ENCODE peak calls at places on chromosomes 2 and 18, in six cellular contexts. A is nephron progenitor cell, T is brain microvascular endothelial cell, H is vagina, B is neural progenitor cell, L is progenitor cell of endocrine pancreas. S is an unnamed sample.

GRCh38 chr2:3127279-3127690 is 250.3 kb downstream of the EIPR1 start:
- DNase-seq in L (no peak), T (no peak), B (no peak), H (no peak), A (no peak), S (no peak)

GRCh38 chr2:176390276-176390675 is 121.0 kb downstream of the MTX2 start:
- DNase-seq in T (no peak), B (no peak), L (no peak), A (no peak), H (no peak), S (peak; percentile 22)

GRCh38 chr2:221555511-221555845 is 16.6 kb downstream of the EPHA4 start:
- DNase-seq in T (no peak), L (no peak), H (no peak), A (no peak), B (no peak), S (no peak)

GRCh38 chr2:29532451-29532850 is 388.9 kb downstream of the ALK start:
- DNase-seq in T (no peak), H (no peak), A (no peak), B (no peak), L (no peak), S (peak; percentile 27)

GRCh38 chr2:90069290-90069894 is 1377.9 kb downstream of the RPIA start:
- DNase-seq in B (no peak), H (no peak), L (peak; percentile 44), T (no peak), A (peak; percentile 57), S (no peak)

GRCh38 chr2:84435331-84436081 is 23.6 kb downstream of the SUCLG1 start:
- DNase-seq in L (no peak), A (no peak), B (no peak), T (peak; percentile 82), H (no peak), S (peak; percentile 90)

GRCh38 chr18:32735781-32736180 is 37.0 kb downstream of the KLHL14 start:
- DNase-seq in B (no peak), T (peak; percentile 13), H (no peak), A (no peak), L (no peak), S (peak; percentile 79)

GRCh38 chr2:43098539-43098938 is 127.9 kb downstream of the ZFP36L2 start:
- DNase-seq in A (no peak), L (no peak), B (no peak), H (no peak), T (no peak), S (no peak)

GRCh38 chr2:10080536-10081304 is 509 bp upstream of the CYS1 start:
- DNase-seq in T (no peak), A (peak; percentile 51), B (peak; percentile 62), H (no peak), L (no peak), S (peak; percentile 38)

GRCh38 chr18:63320690-63321265 is 1.2 kb upstream of the BCL2 start:
- DNase-seq in H (no peak), T (no peak), L (peak; percentile 28), B (peak; percentile 42), A (peak; percentile 45), S (peak; percentile 36)

GRCh38 chr2:138503652-138504051 is 2.1 kb downstream of the SPOPL start:
- DNase-seq in T (no peak), L (no peak), H (no peak), A (no peak), B (no peak), S (no peak)

GRCh38 chr2:170248574-170249393 is 70.8 kb downstream of the MYO3B start:
- DNase-seq in A (no peak), T (no peak), H (no peak), B (no peak), L (no peak), S (no peak)

GRCh38 chr2:231714639-231715498 is 6.5 kb downstream of the PTMA start:
- DNase-seq in B (peak; percentile 93), A (peak; percentile 91), H (no peak), T (peak; percentile 47), L (peak; percentile 81), S (peak; percentile 44)

GRCh38 chr2:240622631-240623235 is 2.5 kb upstream of the GPR35 start:
- DNase-seq in B (no peak), A (no peak), H (no peak), L (no peak), T (no peak), S (peak; percentile 22)

GRCh38 chr2:196336715-196337617 is 165.6 kb upstream of the STK17B start:
- DNase-seq in T (no peak), A (peak; percentile 11), H (no peak), B (peak; percentile 37), L (no peak), S (peak; percentile 49)

GRCh38 chr2:42926438-42927333 is 134.3 kb upstream of the HAAO start:
- DNase-seq in B (peak; percentile 30), H (no peak), T (no peak), L (no peak), A (no peak), S (no peak)

GRCh38 chr2:109333414-109334194 is 204.6 kb downstream of the SH3RF3 start:
- DNase-seq in L (no peak), H (no peak), T (peak; percentile 24), A (no peak), B (peak; percentile 35), S (peak; percentile 36)

GRCh38 chr2:100194951-100195350 is 52.6 kb upstream of the AFF3 start:
- DNase-seq in B (no peak), A (no peak), T (no peak), L (no peak), H (no peak), S (no peak)

GRCh38 chr2:217801115-217801531 is 201.7 kb downstream of the TNS1 start:
- DNase-seq in A (peak; percentile 41), T (no peak), B (peak; percentile 47), L (no peak), H (no peak), S (no peak)

GRCh38 chr18:8341481-8342230 is 267.6 kb upstream of the RAB12 start:
- DNase-seq in A (no peak), L (no peak), H (peak; percentile 58), T (peak; percentile 79), B (no peak), S (peak; percentile 65)

GRCh38 chr2:95234286-95234785 is 27.0 kb downstream of the ZNF892 start:
- DNase-seq in L (no peak), B (no peak), A (no peak), H (no peak), T (no peak), S (no peak)

GRCh38 chr2:95234806-95235205 is 27.5 kb downstream of the ZNF892 start:
- DNase-seq in L (no peak), T (no peak), B (no peak), A (no peak), H (no peak), S (no peak)

GRCh38 chr2:95232232-95232631 is 24.9 kb downstream of the ZNF892 start:
- DNase-seq in H (no peak), L (no peak), T (no peak), B (no peak), A (no peak), S (no peak)

DNA sequence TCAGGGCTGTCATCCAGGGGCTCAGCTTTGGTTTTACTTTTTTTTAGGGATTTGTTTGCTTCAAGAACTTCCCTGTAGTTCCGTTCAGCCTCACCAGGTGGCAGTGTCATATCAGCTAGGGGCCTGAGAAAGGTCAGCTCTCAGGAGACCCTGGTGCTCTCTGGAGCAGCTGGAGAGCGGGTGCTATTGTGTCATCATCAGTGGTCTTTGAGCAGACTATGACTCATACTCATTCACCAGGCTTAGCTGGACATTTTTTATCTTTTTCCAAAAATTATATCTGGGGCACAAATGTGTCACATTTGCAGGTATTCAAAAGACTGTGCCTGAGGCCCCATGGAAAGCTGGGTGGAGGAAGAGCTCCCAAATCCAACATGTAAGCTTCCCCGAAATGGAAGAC is 24.4 kb downstream of the ZNF892 start:
- DNase-seq in L (peak; percentile 70), A (peak; percentile 74), T (peak; percentile 44), H (no peak), B (peak; percentile 65), S (peak; percentile 78)
- TF ChIP-seq CTCF in L (peak; percentile 81), A (peak; percentile 58), T (peak; percentile 88), H (peak; percentile 19), B (peak; percentile 70), S (peak; percentile 84)

DNA sequence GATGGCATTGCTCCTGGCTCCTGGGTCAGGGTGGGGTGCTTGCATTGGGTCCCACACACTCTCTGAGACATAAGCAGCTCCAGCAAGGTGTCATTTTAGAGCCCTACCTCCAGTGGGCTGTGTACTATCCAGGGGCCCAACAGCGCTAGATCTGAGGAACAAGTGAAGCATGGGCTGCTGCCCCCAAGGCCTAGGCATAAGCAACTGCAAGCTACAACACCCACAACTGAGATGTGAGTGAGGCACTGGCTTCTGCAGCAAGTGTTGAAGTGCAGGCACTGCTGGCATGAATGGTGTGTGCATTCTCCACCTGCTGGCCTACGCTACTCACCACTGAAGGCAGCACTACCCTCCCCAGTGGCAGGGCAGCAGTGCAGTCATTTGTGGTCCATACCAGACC is 81.0 kb upstream of the STK39 start:
- DNase-seq in B (no peak), L (no peak), H (no peak), T (no peak), A (no peak), S (no peak)
- TF ChIP-seq CTCF in B (no peak), L (no peak), H (no peak), T (no peak), A (no peak), S (no peak)

DNA sequence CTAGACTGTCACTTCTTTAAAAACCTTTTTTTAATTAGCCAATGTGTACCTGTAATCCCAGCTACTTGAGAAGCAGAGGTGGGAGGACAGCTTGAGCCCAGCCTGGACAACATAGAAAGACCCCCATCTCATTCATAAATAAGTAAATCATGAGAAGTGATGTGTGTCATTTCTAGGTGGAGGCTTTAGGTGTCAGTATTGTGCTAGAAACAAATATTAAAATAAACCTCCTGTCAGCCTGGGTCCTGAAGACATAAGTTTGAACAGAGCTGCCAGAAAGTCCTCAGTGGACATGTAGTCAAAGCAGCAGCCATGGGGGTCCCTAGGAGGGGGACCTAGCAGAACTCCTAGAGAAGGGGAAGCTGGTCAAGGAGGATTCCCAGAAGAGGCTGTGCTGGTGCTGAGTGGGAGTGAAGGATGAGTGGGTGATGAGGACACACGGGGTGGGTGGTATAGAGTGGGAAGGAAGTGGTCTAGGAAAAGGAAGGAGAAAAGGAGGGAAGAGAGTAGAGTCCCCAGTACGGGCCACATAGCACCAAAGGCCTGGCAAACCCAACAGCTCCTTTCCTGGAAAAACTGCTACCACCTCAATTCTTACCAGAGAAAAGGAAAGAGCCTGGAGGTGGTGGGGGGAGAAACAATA is 316.6 kb upstream of the NCKAP5 start:
- DNase-seq in L (no peak), B (no peak), H (no peak), A (no peak), T (peak; percentile 14), S (peak; percentile 7)
- TF ChIP-seq CTCF in L (peak; percentile 21), B (peak; percentile 34), H (no peak), A (no peak), T (peak; percentile 21), S (no peak)

DNA sequence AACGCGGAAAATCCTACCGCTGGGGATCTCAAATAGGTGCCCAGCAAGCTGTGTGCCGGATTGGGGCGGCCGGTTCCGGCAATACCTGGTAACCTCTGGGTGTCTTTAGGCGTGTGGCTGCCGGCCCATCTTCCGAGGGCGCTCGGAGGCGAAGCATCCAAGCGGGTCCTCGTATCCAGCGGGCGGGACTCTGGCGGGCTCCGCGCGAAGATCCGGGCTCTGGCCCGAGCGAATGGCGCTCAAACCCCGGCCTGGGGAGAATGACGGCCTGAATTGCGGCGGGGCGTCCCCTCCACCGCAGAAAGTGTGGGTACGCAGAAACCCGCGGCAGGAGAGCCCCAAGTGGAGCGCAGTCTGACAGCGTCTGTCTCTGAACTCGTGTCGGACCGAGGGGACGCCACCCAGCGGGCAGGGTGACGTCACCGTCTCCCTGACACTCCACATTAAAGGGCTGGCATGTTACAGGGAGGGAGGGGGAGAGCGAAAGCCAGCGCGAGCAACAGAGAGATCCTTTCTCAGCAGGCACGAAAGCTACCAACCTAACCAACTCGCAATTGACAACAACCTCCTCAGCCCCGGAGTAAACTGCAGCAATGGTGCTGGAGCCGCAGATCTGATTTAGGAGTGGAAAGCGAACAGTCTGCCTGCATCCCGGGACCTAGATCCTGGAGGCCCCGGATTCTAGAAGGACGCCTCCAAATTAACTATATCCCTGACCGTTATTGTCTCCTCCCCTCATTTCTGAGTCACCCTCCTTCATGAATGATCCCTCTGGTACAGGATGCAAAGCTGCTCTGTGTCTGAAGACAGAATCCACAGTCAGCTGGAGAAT is at the start of gene SKOR2:
- DNase-seq in T (no peak), B (peak; percentile 78), L (no peak), H (no peak), A (peak; percentile 45), S (no peak)
- TF ChIP-seq CTCF in T (no peak), B (no peak), L (no peak), H (no peak), A (no peak), S (no peak)

S was measured in astrocyte of the spinal cord.